ENCODE peak calls at places on chromosomes 3 and 15, in five cellular contexts. J, N, P, K and D are unnamed samples.

GRCh38 chr3:112360574-112360973 is 27.6 kb downstream of the CD200 start:
- DNase-seq in J (no peak), N (no peak), P (no peak), K (no peak), D (no peak)

GRCh38 chr3:124896824-124897526 is 9.8 kb upstream of the ITGB5 start:
- DNase-seq in J (no peak), N (no peak), P (no peak), K (no peak), D (no peak)

GRCh38 chr15:40010681-40011080 is 28.3 kb downstream of the SRP14 start:
- DNase-seq in J (no peak), N (no peak), P (no peak), K (no peak), D (no peak)

GRCh38 chr3:189830401-189830800 is 199.2 kb downstream of the TP63 start:
- DNase-seq in J (no peak), N (no peak), P (no peak), K (no peak), D (no peak)

GRCh38 chr3:110628650-110629301 is 442.8 kb upstream of the NECTIN3 start:
- DNase-seq in J (no peak), N (no peak), P (no peak), K (no peak), D (no peak)

GRCh38 chr15:68464451-68465090 is 32.6 kb upstream of the ITGA11 start:
- DNase-seq in J (no peak), N (no peak), P (no peak), K (no peak), D (no peak)

GRCh38 chr3:72569754-72570440 is 278.3 kb downstream of the SHQ1 start:
- DNase-seq in J (no peak), N (no peak), P (no peak), K (no peak), D (no peak)

GRCh38 chr3:186287723-186288122 is 74.3 kb downstream of the DGKG start:
- DNase-seq in J (no peak), N (no peak), P (no peak), K (no peak), D (no peak)

GRCh38 chr3:49928511-49929017 is 1.0 kb downstream of the MON1A start:
- DNase-seq in J (no peak), N (no peak), P (no peak), K (no peak), D (no peak)